ENCODE peak calls at places on chromosomes 16 and 17, in six cellular contexts. M is mesendoderm; F is body of pancreas; T is stimulated activated CD8-positive, alpha-beta memory T cell treated with anti-CD3 and anti-CD28 coated beads, Interleukin-15, amount 100 ng/mL, for 1 hour; H is KBM-7; C is T-cell. Q is an unnamed sample.

GRCh38 chr16:84633622-84634021 is 14.7 kb upstream of the KLHL36 start:
- DNase-seq in M (no peak), F (peak; percentile 64), T (no peak), H (no peak), C (no peak), Q (no peak)

GRCh38 chr17:17494499-17495447 is 1.4 kb downstream of the RASD1 start:
- DNase-seq in M (peak; percentile 87), F (peak; percentile 61), T (no peak), H (no peak), C (no peak), Q (no peak)

GRCh38 chr17:21396237-21396636 is 20.1 kb downstream of the KCNJ12 start:
- DNase-seq in M (no peak), F (no peak), T (no peak), H (no peak), C (no peak), Q (no peak)

GRCh38 chr16:77585379-77585778 is 136.9 kb upstream of the NUDT7 start:
- DNase-seq in M (no peak), F (no peak), T (no peak), H (peak; percentile 14), C (no peak), Q (no peak)

GRCh38 chr17:74012465-74012864 is 191.0 kb upstream of the RPL38 start:
- DNase-seq in M (no peak), F (no peak), T (no peak), H (no peak), C (peak; percentile 28), Q (no peak)

GRCh38 chr17:39750131-39751015 is 12.6 kb downstream of the GRB7 start:
- DNase-seq in M (no peak), F (peak; percentile 92), T (no peak), H (peak; percentile 21), C (no peak), Q (no peak)

GRCh38 chr17:41654134-41654907 is 29.9 kb upstream of the KRT17 start:
- DNase-seq in M (no peak), F (peak; percentile 79), T (no peak), H (no peak), C (no peak), Q (no peak)

GRCh38 chr17:38605230-38605851 is 411 bp downstream of the SRCIN1 start:
- DNase-seq in M (peak; percentile 81), F (no peak), T (no peak), H (no peak), C (no peak), Q (no peak)

GRCh38 chr17:78227455-78227916 is 3.9 kb upstream of the TMEM235 start:
- DNase-seq in M (no peak), F (no peak), T (no peak), H (no peak), C (no peak), Q (no peak)

GRCh38 chr17:39702901-39703893 is 3.3 kb downstream of the ERBB2 start:
- DNase-seq in M (no peak), F (no peak), T (no peak), H (no peak), C (no peak), Q (no peak)

GRCh38 chr17:8176197-8176940 is at the start of gene TMEM107:
- DNase-seq in M (peak; percentile 96), F (peak; percentile 89), T (no peak), H (peak; percentile 90), C (peak; percentile 79), Q (no peak)

GRCh38 chr17:12180644-12181261 is 160.1 kb downstream of the MAP2K4 start:
- DNase-seq in M (peak; percentile 51), F (peak; percentile 25), T (no peak), H (peak; percentile 37), C (no peak), Q (peak; percentile 4)

GRCh38 chr17:64411999-64412771 is 21.5 kb upstream of the PECAM1 start:
- DNase-seq in M (peak; percentile 94), F (peak; percentile 21), T (no peak), H (peak; percentile 92), C (no peak), Q (peak; percentile 21)

GRCh38 chr17:49748791-49749190 is 15.1 kb downstream of the FAM117A start:
- DNase-seq in M (no peak), F (no peak), T (no peak), H (no peak), C (peak; percentile 50), Q (peak; percentile 42)

GRCh38 chr16:30972872-30973271 is 12.1 kb upstream of the HSD3B7 start:
- DNase-seq in M (peak; percentile 79), F (no peak), T (no peak), H (peak; percentile 24), C (no peak), Q (no peak)

GRCh38 chr17:61970030-61970429 is 42.2 kb upstream of the INTS2 start:
- DNase-seq in M (no peak), F (no peak), T (no peak), H (peak; percentile 21), C (no peak), Q (no peak)

GRCh38 chr17:48646183-48647102 is 20.3 kb upstream of the HOXB9 start:
- DNase-seq in M (peak; percentile 86), F (no peak), T (no peak), H (no peak), C (no peak), Q (no peak)

GRCh38 chr16:57698812-57699405 is 4.3 kb downstream of the DRC7 start:
- DNase-seq in M (no peak), F (no peak), T (no peak), H (no peak), C (no peak), Q (no peak)

GRCh38 chr17:53336281-53336680 is 486.4 kb upstream of the KIF2B start:
- DNase-seq in M (no peak), F (no peak), T (no peak), H (no peak), C (no peak), Q (no peak)

GRCh38 chr17:17729620-17730249 is 48.5 kb downstream of the RAI1 start:
- DNase-seq in M (peak; percentile 72), F (peak; percentile 50), T (peak; percentile 46), H (peak; percentile 51), C (peak; percentile 56), Q (no peak)

GRCh38 chr16:84453061-84453752 is 51.3 kb downstream of the MEAK7 start:
- DNase-seq in M (no peak), F (no peak), T (no peak), H (no peak), C (no peak), Q (no peak)

GRCh38 chr16:89374393-89374948 is 115.9 kb downstream of the ANKRD11 start:
- DNase-seq in M (peak; percentile 73), F (no peak), T (no peak), H (no peak), C (no peak), Q (no peak)

GRCh38 chr17:82020874-82021727 is 1.6 kb downstream of the CENPX start:
- DNase-seq in M (peak; percentile 64), F (peak; percentile 81), T (no peak), H (peak; percentile 57), C (peak; percentile 47), Q (peak; percentile 34)

GRCh38 chr16:88792078-88792550 is 7.1 kb upstream of the PIEZO1 start:
- DNase-seq in M (no peak), F (no peak), T (no peak), H (no peak), C (no peak), Q (no peak)

GRCh38 chr16:3525951-3526350 is 25.1 kb downstream of the CLUAP1 start:
- DNase-seq in M (no peak), F (no peak), T (no peak), H (no peak), C (no peak), Q (no peak)

GRCh38 chr16:78509965-78510364 is 410.5 kb downstream of the WWOX start:
- DNase-seq in M (no peak), F (no peak), T (no peak), H (no peak), C (no peak), Q (no peak)

GRCh38 chr17:66893382-66893781 is 58.5 kb downstream of the CACNG5 start:
- DNase-seq in M (no peak), F (no peak), T (no peak), H (no peak), C (no peak), Q (no peak)

GRCh38 chr17:35713069-35713728 is 18.2 kb upstream of the RASL10B start:
- DNase-seq in M (peak; percentile 64), F (peak; percentile 72), T (no peak), H (peak; percentile 51), C (no peak), Q (peak; percentile 38)

GRCh38 chr17:80846932-80847331 is 144.7 kb upstream of the CHMP6 start:
- DNase-seq in M (no peak), F (no peak), T (no peak), H (no peak), C (no peak), Q (no peak)

GRCh38 chr17:67531291-67531690 is 154.2 kb downstream of the PITPNC1 start:
- DNase-seq in M (peak; percentile 75), F (peak; percentile 38), T (no peak), H (no peak), C (no peak), Q (no peak)

GRCh38 chr17:15348030-15348429 is 6.6 kb upstream of the TEKT3 start:
- DNase-seq in M (no peak), F (no peak), T (no peak), H (no peak), C (no peak), Q (no peak)

GRCh38 chr17:57672205-57672632 is 72.9 kb downstream of the CCDC182 start:
- DNase-seq in M (no peak), F (no peak), T (no peak), H (no peak), C (peak; percentile 12), Q (peak; percentile 23)

GRCh38 chr16:745739-746138 is 4.9 kb upstream of the CIAO3 start:
- DNase-seq in M (peak; percentile 66), F (no peak), T (no peak), H (no peak), C (no peak), Q (no peak)

GRCh38 chr16:66481081-66481942 is 54.2 kb downstream of the BEAN1 start:
- DNase-seq in M (no peak), F (no peak), T (no peak), H (no peak), C (peak; percentile 11), Q (no peak)

GRCh38 chr16:11964761-11965539 is at the start of gene TNFRSF17:
- DNase-seq in M (no peak), F (no peak), T (no peak), H (no peak), C (no peak), Q (no peak)